ENCODE peak calls at places on chromosomes 3 and 15, in six cellular contexts. R is body of pancreas, E is tibial nerve, M is adrenal gland, H is endothelial cell of umbilical vein, Z is suprapubic skin. O is an unnamed sample.

GRCh38 chr15:77568960-77569646 is 63.6 kb downstream of the LINGO1 start:
- DNase-seq in R (no peak), E (peak; percentile 19), M (no peak), H (no peak), Z (no peak), O (no peak)

GRCh38 chr3:48222616-48223513 is at the start of gene CAMP:
- DNase-seq in R (peak; percentile 29), E (peak; percentile 35), M (peak; percentile 82), H (no peak), Z (peak; percentile 88), O (peak; percentile 37)

GRCh38 chr3:44117239-44117638 is 124.4 kb upstream of the TOPAZ1 start:
- DNase-seq in R (peak; percentile 25), E (no peak), M (no peak), H (no peak), Z (no peak), O (no peak)

GRCh38 chr15:32688151-32688639 is 29.6 kb upstream of the GREM1 start:
- DNase-seq in R (peak; percentile 75), E (no peak), M (no peak), H (no peak), Z (no peak), O (no peak)

GRCh38 chr3:98770261-98771039 is 7.3 kb downstream of the ST3GAL6 start:
- DNase-seq in R (peak; percentile 31), E (no peak), M (peak; percentile 75), H (no peak), Z (no peak), O (no peak)

GRCh38 chr3:116951610-116952009 is 242.0 kb downstream of the TUSC7 start:
- DNase-seq in R (no peak), E (no peak), M (no peak), H (no peak), Z (no peak), O (no peak)

GRCh38 chr3:112407214-112407887 is 74.4 kb downstream of the CD200 start:
- DNase-seq in R (no peak), E (no peak), M (no peak), H (no peak), Z (no peak), O (no peak)

GRCh38 chr3:10672422-10672821 is 143.6 kb upstream of the SLC6A11 start:
- DNase-seq in R (no peak), E (no peak), M (no peak), H (no peak), Z (no peak), O (no peak)

GRCh38 chr15:68433551-68433950 is 1.6 kb upstream of the ITGA11 start:
- DNase-seq in R (no peak), E (no peak), M (peak; percentile 2), H (no peak), Z (no peak), O (no peak)

GRCh38 chr3:115165701-115166100 is 18.6 kb upstream of the ZBTB20 start:
- DNase-seq in R (no peak), E (no peak), M (no peak), H (no peak), Z (no peak), O (no peak)

GRCh38 chr15:67997996-67998395 is 56.1 kb upstream of the PIAS1 start:
- DNase-seq in R (no peak), E (no peak), M (peak; percentile 55), H (no peak), Z (no peak), O (no peak)

GRCh38 chr3:10941972-10942371 is 50.6 kb upstream of the SLC6A1 start:
- DNase-seq in R (no peak), E (no peak), M (no peak), H (no peak), Z (no peak), O (no peak)

GRCh38 chr3:118080886-118081285 is 953.8 kb downstream of the IGSF11 start:
- DNase-seq in R (no peak), E (no peak), M (no peak), H (no peak), Z (no peak), O (no peak)

DNA sequence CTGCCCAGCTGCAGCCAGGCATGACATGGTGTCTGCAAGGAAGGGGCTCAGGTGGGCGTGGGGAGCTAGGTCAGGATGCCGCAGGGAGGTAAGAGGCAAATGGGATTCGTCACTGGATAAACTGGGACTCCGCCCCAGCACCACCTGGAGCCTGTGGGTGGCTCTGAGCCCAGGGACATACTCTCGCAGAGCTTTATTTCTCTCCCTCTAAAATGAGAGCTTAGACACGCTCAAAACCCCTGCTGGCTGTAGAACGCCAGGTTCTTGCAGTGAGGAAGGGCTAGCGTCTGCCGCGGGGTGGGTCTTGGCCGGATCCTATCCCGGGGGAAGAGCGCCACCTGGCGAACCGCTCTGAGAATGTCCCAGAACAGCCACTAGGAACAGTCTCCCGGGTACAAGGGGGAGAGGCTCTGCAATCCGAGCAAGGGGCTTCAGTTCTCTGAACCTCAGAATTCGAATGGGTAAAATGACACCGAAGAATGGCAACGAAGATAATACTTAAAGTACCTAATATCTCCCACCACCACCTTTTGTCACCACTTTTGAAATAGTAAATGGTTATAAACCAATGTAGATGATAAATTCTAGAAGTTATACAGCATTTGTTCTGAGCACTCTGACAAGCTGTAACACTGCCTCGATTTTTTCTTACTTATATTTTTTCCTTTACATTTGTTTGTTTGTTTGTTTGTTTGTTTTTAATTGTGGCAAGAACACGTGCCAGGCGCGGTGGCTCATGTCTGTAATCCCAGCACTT is 53.2 kb upstream of the SRGAP3 start:
- DNase-seq in R (peak; percentile 77), E (peak; percentile 43), M (peak; percentile 91), H (peak; percentile 79), Z (peak; percentile 80), O (peak; percentile 92)
- TF ChIP-seq POLR2A in R (no peak), E (no peak), M (no peak), H (no peak), Z (no peak), O (no peak)

DNA sequence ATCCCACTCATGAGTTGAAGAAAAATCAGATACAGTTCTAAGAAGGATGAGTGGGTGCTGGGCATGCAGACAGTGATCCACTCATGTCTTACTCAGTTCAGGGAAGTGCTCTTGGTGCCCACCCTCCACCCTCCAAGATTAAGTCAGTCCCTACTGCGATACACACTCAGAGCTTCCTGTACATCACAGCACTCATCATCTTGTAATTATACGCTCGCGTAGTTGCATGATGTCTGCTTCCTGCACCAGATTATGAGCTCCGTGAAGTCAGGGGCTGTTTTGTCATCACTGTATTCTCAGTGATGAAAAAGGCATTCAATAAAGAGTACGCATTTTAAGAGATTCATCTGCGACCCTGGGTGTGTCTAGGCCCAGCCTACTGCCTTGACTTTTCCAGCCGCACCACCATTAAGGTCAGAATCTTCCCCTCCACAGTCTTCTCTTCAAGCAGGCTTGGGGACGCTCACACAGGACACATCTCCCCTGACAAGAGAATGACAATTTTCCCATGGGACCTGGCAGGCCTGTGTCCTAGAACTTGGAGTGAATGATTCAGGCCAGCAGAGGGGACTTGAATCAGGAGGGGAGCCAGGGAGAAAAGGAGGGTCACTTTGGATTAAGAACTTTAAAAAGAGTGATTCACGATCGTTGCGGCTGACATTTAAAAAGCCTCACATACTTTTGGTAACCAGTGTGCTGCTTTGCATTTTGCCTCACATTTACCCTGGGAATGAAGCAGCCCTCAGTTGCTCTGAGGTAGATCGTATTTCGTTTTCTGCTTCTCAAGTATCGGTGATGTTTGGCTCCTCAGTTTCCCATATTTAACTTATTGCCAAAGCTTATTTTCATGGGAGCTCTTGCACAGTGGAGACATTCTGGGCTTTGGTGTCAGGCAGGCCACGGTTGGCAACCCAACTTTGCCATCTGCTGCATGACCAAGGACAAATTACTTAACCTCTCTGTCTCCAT is 7.9 kb upstream of the PDE8A start:
- DNase-seq in R (no peak), E (no peak), M (peak; percentile 43), H (no peak), Z (no peak), O (no peak)
- H3K27me3 ChIP-seq in R (no peaks in the 10 kb centered on the region), E (no peaks in the 10 kb centered on the region), M (no peaks in the 10 kb centered on the region), H (no peaks in the 10 kb centered on the region), Z (no peaks in the 10 kb centered on the region), O (no peaks in the 10 kb centered on the region)

GRCh38 chr3:49533786-49534519 is 20.3 kb upstream of the BSN start:
- DNase-seq in R (no peak), E (no peak), M (peak; percentile 81), H (no peak), Z (no peak), O (peak; percentile 76)

GRCh38 chr3:49535971-49536874 is 18.1 kb upstream of the BSN start:
- DNase-seq in R (no peak), E (no peak), M (no peak), H (no peak), Z (no peak), O (no peak)

GRCh38 chr3:49536875-49537533 is 17.3 kb upstream of the BSN start:
- DNase-seq in R (no peak), E (no peak), M (no peak), H (no peak), Z (no peak), O (no peak)

GRCh38 chr3:49534581-49535495 is 19.4 kb upstream of the BSN start:
- DNase-seq in R (peak; percentile 91), E (no peak), M (peak; percentile 87), H (no peak), Z (no peak), O (peak; percentile 65)

DNA sequence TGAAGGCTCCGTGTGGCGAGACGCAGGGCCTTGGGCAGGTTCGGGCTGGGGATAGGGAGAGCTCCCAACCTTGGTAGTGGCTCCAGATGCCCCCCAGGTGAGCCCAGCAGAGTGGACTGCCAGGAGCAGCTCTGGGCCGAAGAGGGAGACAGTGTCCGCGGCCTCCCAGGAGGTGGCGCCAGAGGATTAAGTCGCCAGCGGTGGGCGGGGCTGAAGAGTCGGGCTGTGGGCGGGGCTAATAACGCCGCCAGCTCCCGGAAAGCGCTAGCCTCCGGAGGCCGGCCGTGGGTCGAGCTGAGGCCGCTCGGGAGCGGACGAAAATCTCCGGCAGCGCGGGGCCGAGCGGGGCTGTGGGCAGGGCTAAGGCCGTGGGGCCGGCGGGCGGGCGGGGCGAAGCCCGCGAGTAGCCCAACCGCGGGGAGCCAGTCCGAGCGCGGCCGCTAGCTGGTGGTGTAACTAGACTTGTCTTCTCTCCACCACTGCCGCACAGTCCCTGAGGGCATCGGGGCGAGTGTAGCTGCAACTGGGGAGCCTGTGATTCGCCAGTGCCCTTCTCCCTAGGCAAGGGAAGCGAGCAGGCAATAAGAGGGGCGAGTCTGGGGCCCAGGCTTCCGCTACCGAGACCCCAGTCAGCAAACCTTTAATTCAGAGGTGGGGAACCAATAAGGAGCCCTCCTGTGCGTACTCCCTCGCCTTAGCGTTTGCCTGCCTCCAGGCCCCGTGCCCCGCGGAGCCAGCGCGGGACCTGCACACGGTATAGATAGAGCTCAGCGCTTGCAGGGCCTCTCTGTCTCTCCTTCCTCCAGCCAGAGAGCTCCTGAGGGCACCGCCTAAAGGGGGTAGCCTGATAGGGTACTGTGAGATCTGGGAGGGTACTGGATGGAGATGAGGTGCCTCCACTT is 14.4 kb upstream of the BSN start:
- DNase-seq in R (peak; percentile 96), E (peak; percentile 84), M (peak; percentile 97), H (peak; percentile 96), Z (peak; percentile 95), O (peak; percentile 96)
- TF ChIP-seq POLR2A in R (peak; percentile 79), E (peak; percentile 58), M (peak; percentile 86), H (peak; percentile 42), Z (no peak), O (no peak)

DNA sequence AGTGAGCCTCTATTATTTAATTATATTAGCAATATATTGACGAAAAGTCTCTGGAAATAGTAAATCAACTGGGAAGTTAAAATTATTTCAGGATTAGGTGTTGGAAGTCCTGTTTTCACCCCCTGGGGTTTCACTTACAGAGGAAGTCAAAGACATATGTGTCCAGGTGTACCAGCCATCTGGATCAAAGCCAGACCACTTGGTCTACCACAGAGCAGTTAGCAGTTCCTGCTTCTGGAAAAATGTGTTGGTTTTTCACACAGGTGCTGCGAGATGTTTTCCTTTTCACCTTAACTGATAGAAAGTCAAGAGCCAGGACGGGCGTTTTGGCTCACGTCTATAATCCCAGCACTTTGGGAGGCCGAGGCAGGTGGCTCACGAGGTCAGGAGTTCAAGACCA is 13.1 kb downstream of the MME start:
- DNase-seq in R (no peak), E (no peak), M (no peak), H (no peak), Z (no peak), O (no peak)
- H3K27me3 ChIP-seq in R (no peaks in the 10 kb centered on the region), E (no peaks in the 10 kb centered on the region), M (no peaks in the 10 kb centered on the region), H (no peaks in the 10 kb centered on the region), Z (no peaks in the 10 kb centered on the region), O (no peaks in the 10 kb centered on the region)

GRCh38 chr15:30903497-30904187 is at the start of gene FAN1:
- DNase-seq in R (peak; percentile 90), E (peak; percentile 73), M (peak; percentile 92), H (peak; percentile 90), Z (peak; percentile 88), O (peak; percentile 95)
- TF ChIP-seq POLR2A in R (peak; percentile 77), E (peak; percentile 55), M (peak; percentile 63), H (peak; percentile 74), Z (no peak), O (no peak)

O was measured in testis.